ENCODE peak calls at places on chromosomes 7 and 10, in four cellular contexts. One of them, this sample, is unnamed.

GRCh38 chr10:123203393-123204126 is 49.4 kb downstream of the BUB3 start:
- DNase-seq in body of pancreas: no peak
- DNase-seq in NCI-H2081: no peak
- DNase-seq in Right ventricle myocardium inferior: no peak
- DNase-seq in this sample: no peak

GRCh38 chr10:51005551-51005950 is 68.7 kb upstream of the PRKG1 start:
- DNase-seq in Right ventricle myocardium inferior: no peak
- DNase-seq in NCI-H2081: no peak
- DNase-seq in body of pancreas: no peak
- DNase-seq in this sample: no peak

GRCh38 chr10:29692121-29692539 is 57.4 kb upstream of the SVIL start:
- DNase-seq in NCI-H2081: no peak
- DNase-seq in Right ventricle myocardium inferior: no peak
- DNase-seq in body of pancreas: no peak
- DNase-seq in this sample: no peak

GRCh38 chr7:129423700-129424410 is 10.4 kb upstream of the STRIP2 start:
- DNase-seq in NCI-H2081: no peak
- DNase-seq in body of pancreas: no peak
- DNase-seq in Right ventricle myocardium inferior: no peak
- DNase-seq in this sample: no peak

GRCh38 chr7:66946545-66946944 is 25.5 kb downstream of the TMEM248 start:
- DNase-seq in body of pancreas: no peak
- DNase-seq in NCI-H2081: no peak
- DNase-seq in Right ventricle myocardium inferior: no peak
- DNase-seq in this sample: no peak

GRCh38 chr10:119346063-119346835 is 138.9 kb downstream of the GRK5 start:
- DNase-seq in NCI-H2081: no peak
- DNase-seq in Right ventricle myocardium inferior: peak
- DNase-seq in body of pancreas: no peak
- DNase-seq in this sample: no peak

GRCh38 chr7:27180431-27181175 is 4.4 kb downstream of the HOXA11 start:
- DNase-seq in Right ventricle myocardium inferior: no peak
- DNase-seq in NCI-H2081: no peak
- DNase-seq in body of pancreas: peak
- DNase-seq in this sample: no peak

GRCh38 chr10:33509231-33509871 is 174.9 kb upstream of the NRP1 start:
- DNase-seq in Right ventricle myocardium inferior: no peak
- DNase-seq in body of pancreas: peak
- DNase-seq in NCI-H2081: peak
- DNase-seq in this sample: no peak

GRCh38 chr10:72320676-72321247 is 34.0 kb downstream of the DNAJB12 start:
- DNase-seq in body of pancreas: peak
- DNase-seq in NCI-H2081: peak
- DNase-seq in Right ventricle myocardium inferior: peak
- DNase-seq in this sample: peak

GRCh38 chr10:102599565-102600327 is 44.5 kb upstream of the TRIM8 start:
- DNase-seq in NCI-H2081: no peak
- DNase-seq in Right ventricle myocardium inferior: no peak
- DNase-seq in body of pancreas: no peak
- DNase-seq in this sample: no peak

GRCh38 chr10:69961168-69961863 is 91.3 kb upstream of the MACROH2A2 start:
- DNase-seq in body of pancreas: no peak
- DNase-seq in NCI-H2081: no peak
- DNase-seq in Right ventricle myocardium inferior: no peak
- DNase-seq in this sample: no peak

GRCh38 chr7:879093-879492 is 2.7 kb downstream of the GET4 start:
- DNase-seq in body of pancreas: peak
- DNase-seq in NCI-H2081: no peak
- DNase-seq in Right ventricle myocardium inferior: peak
- DNase-seq in this sample: no peak

GRCh38 chr7:115066050-115066449 is 144.2 kb downstream of the MDFIC start:
- DNase-seq in Right ventricle myocardium inferior: no peak
- DNase-seq in NCI-H2081: no peak
- DNase-seq in body of pancreas: no peak
- DNase-seq in this sample: peak

GRCh38 chr7:26298432-26299058 is 6.9 kb downstream of the SNX10 start:
- DNase-seq in NCI-H2081: no peak
- DNase-seq in Right ventricle myocardium inferior: no peak
- DNase-seq in body of pancreas: no peak
- DNase-seq in this sample: no peak

GRCh38 chr7:153034791-153035190 is 275.2 kb downstream of the ACTR3B start:
- DNase-seq in NCI-H2081: peak
- DNase-seq in Right ventricle myocardium inferior: no peak
- DNase-seq in body of pancreas: no peak
- DNase-seq in this sample: no peak

GRCh38 chr10:29895436-29895835 is 163.9 kb downstream of the JCAD start:
- DNase-seq in NCI-H2081: no peak
- DNase-seq in body of pancreas: no peak
- DNase-seq in Right ventricle myocardium inferior: peak
- DNase-seq in this sample: no peak

GRCh38 chr10:74924251-74924954 is 98.0 kb downstream of the KAT6B start:
- DNase-seq in body of pancreas: no peak
- DNase-seq in NCI-H2081: no peak
- DNase-seq in Right ventricle myocardium inferior: no peak
- DNase-seq in this sample: no peak

GRCh38 chr7:98420966-98421612 is 20.2 kb upstream of the BAIAP2L1 start:
- DNase-seq in NCI-H2081: peak
- DNase-seq in Right ventricle myocardium inferior: peak
- DNase-seq in body of pancreas: peak
- DNase-seq in this sample: peak

GRCh38 chr10:48236199-48236621 is 38.3 kb downstream of the FRMPD2 start:
- DNase-seq in Right ventricle myocardium inferior: no peak
- DNase-seq in body of pancreas: no peak
- DNase-seq in NCI-H2081: no peak
- DNase-seq in this sample: no peak

GRCh38 chr10:14665865-14666857 is 108.5 kb downstream of the FAM107B start:
- DNase-seq in body of pancreas: no peak
- DNase-seq in Right ventricle myocardium inferior: no peak
- DNase-seq in NCI-H2081: no peak
- DNase-seq in this sample: no peak

GRCh38 chr7:51298912-51299311 is 17.7 kb downstream of the COBL start:
- DNase-seq in Right ventricle myocardium inferior: no peak
- DNase-seq in NCI-H2081: no peak
- DNase-seq in body of pancreas: no peak
- DNase-seq in this sample: no peak

GRCh38 chr10:30062090-30062489 is 2.7 kb upstream of the JCAD start:
- DNase-seq in Right ventricle myocardium inferior: no peak
- DNase-seq in body of pancreas: no peak
- DNase-seq in NCI-H2081: no peak
- DNase-seq in this sample: no peak

GRCh38 chr10:123394382-123394781 is 240.2 kb downstream of the BUB3 start:
- DNase-seq in body of pancreas: no peak
- DNase-seq in NCI-H2081: no peak
- DNase-seq in Right ventricle myocardium inferior: no peak
- DNase-seq in this sample: no peak

GRCh38 chr10:95276367-95277200 is 14.2 kb downstream of the PDLIM1 start:
- DNase-seq in NCI-H2081: no peak
- DNase-seq in body of pancreas: no peak
- DNase-seq in Right ventricle myocardium inferior: no peak
- DNase-seq in this sample: no peak

GRCh38 chr10:105691811-105692210 is 1050.7 kb downstream of the SORCS3 start:
- DNase-seq in NCI-H2081: no peak
- DNase-seq in Right ventricle myocardium inferior: no peak
- DNase-seq in body of pancreas: no peak
- DNase-seq in this sample: no peak

GRCh38 chr10:59851864-59852263 is 54.5 kb downstream of the CCDC6 start:
- DNase-seq in body of pancreas: no peak
- DNase-seq in NCI-H2081: no peak
- DNase-seq in Right ventricle myocardium inferior: no peak
- DNase-seq in this sample: no peak

GRCh38 chr10:88538038-88538437 is 45.1 kb downstream of the RNLS start:
- DNase-seq in Right ventricle myocardium inferior: no peak
- DNase-seq in body of pancreas: no peak
- DNase-seq in NCI-H2081: no peak
- DNase-seq in this sample: no peak

GRCh38 chr7:43117025-43117424 is 4.6 kb downstream of the HECW1 start:
- DNase-seq in NCI-H2081: no peak
- DNase-seq in Right ventricle myocardium inferior: no peak
- DNase-seq in body of pancreas: no peak
- DNase-seq in this sample: no peak

GRCh38 chr7:96686305-96686704 is 23.3 kb downstream of the SEM1 start:
- DNase-seq in body of pancreas: no peak
- DNase-seq in Right ventricle myocardium inferior: no peak
- DNase-seq in NCI-H2081: no peak
- DNase-seq in this sample: no peak

GRCh38 chr7:127678947-127679346 is 27.0 kb downstream of the SND1 start:
- DNase-seq in NCI-H2081: no peak
- DNase-seq in body of pancreas: no peak
- DNase-seq in Right ventricle myocardium inferior: no peak
- DNase-seq in this sample: no peak

GRCh38 chr10:130230611-130231010 is 94.4 kb downstream of the GLRX3 start:
- DNase-seq in body of pancreas: no peak
- DNase-seq in NCI-H2081: no peak
- DNase-seq in Right ventricle myocardium inferior: no peak
- DNase-seq in this sample: no peak

GRCh38 chr10:70430489-70431445 is 10.7 kb downstream of the NODAL start:
- DNase-seq in body of pancreas: peak
- DNase-seq in Right ventricle myocardium inferior: no peak
- DNase-seq in NCI-H2081: no peak
- DNase-seq in this sample: no peak

GRCh38 chr7:125316451-125316850 is 386.8 kb upstream of the POT1 start:
- DNase-seq in Right ventricle myocardium inferior: no peak
- DNase-seq in body of pancreas: no peak
- DNase-seq in NCI-H2081: peak
- DNase-seq in this sample: no peak

This sample was measured in DND-41.